ENCODE peak calls at places on chromosome 3, in nine cellular contexts. H is SK-N-SH, E is suprapubic skin, W is transverse colon, S is heart left ventricle, N is astrocyte, K is K562, D is spleen, V is mesendoderm. Q is an unnamed sample.

GRCh38 chr3:167251678-167252077 is 128.4 kb downstream of the ZBBX start:
- DNase-seq in S (no peak), N (no peak), H (no peak), W (no peak), E (no peak), V (no peak), D (no peak), K (no peak), Q (no peak)

GRCh38 chr3:146241523-146242240 is 9.2 kb downstream of the PLSCR4 start:
- DNase-seq in W (no peak), D (no peak), S (peak), K (peak), E (no peak), V (no peak), N (peak), H (no peak), Q (no peak)

GRCh38 chr3:32401141-32401540 is 9.5 kb downstream of the CMTM7 start:
- DNase-seq in W (no peak), V (peak), H (no peak), N (no peak), D (no peak), E (no peak), S (no peak), K (no peak), Q (no peak)

GRCh38 chr3:147414369-147415135 is 5.4 kb downstream of the ZIC1 start:
- DNase-seq in S (no peak), N (no peak), E (no peak), H (no peak), K (no peak), W (no peak), D (no peak), V (no peak), Q (no peak)

GRCh38 chr3:133162906-133163305 is 124.7 kb downstream of the TMEM108 start:
- DNase-seq in E (no peak), K (no peak), H (no peak), D (no peak), V (no peak), S (no peak), N (no peak), W (no peak), Q (no peak)

GRCh38 chr3:128875556-128876120 is 3.8 kb upstream of the ACAD9 start:
- DNase-seq in V (peak), N (no peak), E (no peak), D (peak), K (peak), W (peak), S (peak), H (peak), Q (peak)

GRCh38 chr3:138381950-138382715 is 33.8 kb downstream of the MRAS start:
- DNase-seq in E (peak), W (peak), N (peak), D (no peak), V (peak), K (no peak), H (no peak), S (peak), Q (no peak)

GRCh38 chr3:126149256-126149902 is 31.0 kb downstream of the ALDH1L1 start:
- DNase-seq in D (peak), S (peak), V (no peak), N (no peak), E (no peak), H (no peak), K (no peak), W (no peak), Q (no peak)

GRCh38 chr3:72270730-72271129 is 485.8 kb upstream of the PROK2 start:
- DNase-seq in K (no peak), E (no peak), V (no peak), N (no peak), W (no peak), D (no peak), H (no peak), S (no peak), Q (no peak)

GRCh38 chr3:72271923-72272322 is 487.0 kb upstream of the PROK2 start:
- DNase-seq in D (no peak), E (no peak), S (no peak), K (peak), V (no peak), W (no peak), N (no peak), H (no peak), Q (no peak)

GRCh38 chr3:72272356-72272755 is 487.4 kb upstream of the PROK2 start:
- DNase-seq in E (no peak), H (no peak), V (no peak), N (no peak), S (no peak), K (no peak), W (no peak), D (no peak), Q (no peak)

GRCh38 chr3:72271215-72271614 is 486.3 kb upstream of the PROK2 start:
- DNase-seq in V (no peak), E (no peak), K (no peak), S (peak), H (no peak), N (no peak), D (no peak), W (no peak), Q (no peak)

DNA sequence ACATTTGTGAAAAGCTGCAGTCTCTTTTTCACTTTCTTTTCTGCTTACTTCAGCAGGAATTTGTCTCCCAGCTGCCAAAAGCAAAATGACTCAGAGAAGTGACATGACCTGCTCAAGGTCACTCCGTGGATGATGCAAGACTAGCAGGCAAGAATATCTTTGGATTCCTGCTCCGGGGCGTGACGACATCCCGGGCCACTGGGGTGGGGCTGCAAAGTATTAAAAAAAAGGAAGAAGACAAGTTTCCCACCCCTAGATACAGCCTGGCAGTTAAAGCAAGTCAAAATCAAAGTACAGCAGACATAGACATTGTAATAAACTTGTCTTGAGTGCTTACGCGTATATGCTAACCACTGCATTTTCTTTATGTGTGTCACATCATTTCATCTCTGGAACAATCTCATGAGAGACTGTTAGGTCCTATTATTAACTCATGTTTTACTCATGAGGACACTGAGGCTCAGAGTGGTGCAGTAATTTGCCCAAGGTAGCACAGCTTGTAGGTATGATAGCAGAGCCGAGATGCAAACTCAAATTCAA is 485.2 kb upstream of the PROK2 start:
- DNase-seq in E (peak), N (peak), S (peak), W (peak), K (peak), V (peak), D (peak), H (no peak), Q (no peak)
- H3K27ac ChIP-seq in E (no peak), N (peak), S (peak), W (peak), K (peak), V (no peak), D (peak), H (peak), Q (no peak)

GRCh38 chr3:84961492-84962255 is 2.9 kb downstream of the CADM2 start:
- DNase-seq in K (no peak), W (no peak), N (no peak), E (no peak), S (no peak), H (peak), D (no peak), V (peak), Q (no peak)

GRCh38 chr3:84960581-84960980 is 1.8 kb downstream of the CADM2 start:
- DNase-seq in V (no peak), D (no peak), E (no peak), H (peak), W (no peak), N (no peak), K (no peak), S (no peak), Q (no peak)

GRCh38 chr3:84960994-84961393 is 2.2 kb downstream of the CADM2 start:
- DNase-seq in D (no peak), H (peak), V (no peak), E (no peak), W (no peak), N (no peak), S (no peak), K (no peak), Q (no peak)

GRCh38 chr3:84958495-84959469 is at the start of gene CADM2:
- DNase-seq in V (peak), D (peak), E (peak), W (peak), N (peak), K (peak), H (peak), S (peak), Q (peak)

DNA sequence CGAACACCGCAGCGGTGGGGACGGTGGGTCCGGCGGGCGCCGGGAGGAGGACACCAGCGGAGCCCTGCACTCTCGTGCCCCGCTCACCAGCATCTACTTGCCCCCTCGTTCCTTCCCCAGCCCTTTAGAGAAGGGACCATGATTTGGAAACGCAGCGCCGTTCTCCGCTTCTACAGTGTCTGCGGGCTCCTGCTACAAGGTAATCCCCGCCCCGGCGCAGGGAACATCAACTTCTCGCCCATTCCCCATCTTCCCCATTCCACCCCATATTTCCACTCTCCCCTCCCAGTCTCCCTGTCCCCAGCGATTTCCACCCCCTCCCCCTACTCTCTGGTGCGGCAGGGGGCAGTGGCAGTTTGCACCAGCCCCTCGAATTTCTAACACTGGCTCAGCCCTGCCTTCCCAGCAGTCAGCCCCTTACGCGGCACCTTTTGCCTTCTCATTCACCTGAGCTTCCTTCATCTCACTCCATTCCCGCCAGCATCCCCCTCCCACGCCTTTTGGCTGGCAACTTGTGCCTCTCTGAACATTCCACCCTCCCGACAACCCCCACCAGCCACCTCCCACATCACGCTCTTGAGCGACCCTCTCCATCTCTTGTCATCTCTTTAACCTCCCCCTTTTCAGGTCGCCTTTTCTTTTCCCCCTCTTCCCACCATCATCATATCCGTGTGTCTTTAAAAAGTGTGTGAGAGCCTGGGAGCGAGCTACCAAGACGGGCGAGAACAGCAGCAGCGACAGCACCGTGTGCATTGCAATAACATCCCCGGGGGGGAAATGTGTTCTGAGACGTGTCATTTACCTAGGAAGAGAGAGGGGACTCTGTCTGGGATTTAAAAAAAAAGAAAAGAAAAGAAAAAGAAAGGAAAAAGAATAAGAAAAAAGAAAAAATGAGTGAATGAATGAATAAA is 936 bp downstream of the CADM2 start:
- DNase-seq in H (peak), W (no peak), S (no peak), V (peak), D (peak), N (no peak), E (no peak), K (no peak), Q (no peak)
- H3K27ac ChIP-seq in H (no peak), W (no peak), S (no peak), V (peak), D (no peak), N (no peak), E (no peak), K (no peak), Q (no peak)

GRCh38 chr3:2595486-2595885 is 496.8 kb downstream of the CNTN4 start:
- DNase-seq in W (no peak), N (no peak), V (peak), E (no peak), K (no peak), D (no peak), S (no peak), H (no peak), Q (no peak)
- H3K27ac ChIP-seq in W (no peak), N (no peak), V (no peak), E (no peak), K (no peak), D (no peak), S (no peak), H (no peak), Q (no peak)

GRCh38 chr3:136343873-136344281 is 93.7 kb downstream of the PCCB start:
- DNase-seq in D (no peak), K (peak), W (peak), N (peak), S (peak), H (peak), V (peak), E (peak), Q (no peak)
- H3K27ac ChIP-seq in D (no peak), K (peak), W (peak), N (peak), S (no peak), H (peak), V (no peak), E (no peak), Q (no peak)

GRCh38 chr3:83953417-83954089 is 1005.2 kb upstream of the CADM2 start:
- DNase-seq in V (no peak), E (no peak), W (no peak), H (no peak), S (no peak), K (no peak), D (no peak), N (peak), Q (no peak)
- H3K27ac ChIP-seq in V (no peak), E (no peak), W (no peak), H (no peak), S (peak), K (no peak), D (no peak), N (no peak), Q (no peak)